ENCODE peak calls at places on chromosomes 5 and 9, in four cellular contexts. X is lower leg skin, K is esophagus squamous epithelium, W is A549. Z is an unnamed sample.

GRCh38 chr9:32395483-32396216 is 11.2 kb downstream of the ACO1 start:
- DNase-seq in X (peak; percentile 33), K (no peak), W (peak; percentile 26), Z (peak; percentile 51)

GRCh38 chr5:127987354-127988148 is 96.0 kb upstream of the SLC12A2 start:
- DNase-seq in X (no peak), K (no peak), W (no peak), Z (no peak)

GRCh38 chr5:162227075-162227474 is 159.5 kb downstream of the GABRG2 start:
- DNase-seq in X (no peak), K (no peak), W (no peak), Z (no peak)

GRCh38 chr5:108345541-108346171 is 36.2 kb downstream of the FBXL17 start:
- DNase-seq in X (no peak), K (no peak), W (peak; percentile 2), Z (no peak)

GRCh38 chr5:9468070-9468388 is 77.8 kb downstream of the SEMA5A start:
- DNase-seq in X (peak; percentile 54), K (no peak), W (no peak), Z (no peak)

GRCh38 chr5:55917402-55918096 is 66.4 kb downstream of the IL31RA start:
- DNase-seq in X (no peak), K (no peak), W (no peak), Z (no peak)

GRCh38 chr5:1673042-1673674 is 126.5 kb downstream of the MRPL36 start:
- DNase-seq in X (peak; percentile 9), K (no peak), W (no peak), Z (no peak)

GRCh38 chr9:117494401-117495130 is 79.7 kb upstream of the ASTN2 start:
- DNase-seq in X (no peak), K (no peak), W (no peak), Z (no peak)

GRCh38 chr5:33756481-33756880 is 135.3 kb downstream of the ADAMTS12 start:
- DNase-seq in X (no peak), K (no peak), W (no peak), Z (no peak)

GRCh38 chr9:129558551-129559505 is 62.1 kb downstream of the C9orf50 start:
- DNase-seq in X (no peak), K (no peak), W (peak; percentile 41), Z (no peak)

GRCh38 chr5:43286623-43287022 is 26.6 kb downstream of the HMGCS1 start:
- DNase-seq in X (no peak), K (no peak), W (no peak), Z (no peak)

GRCh38 chr5:33129309-33129708 is 311.5 kb upstream of the TARS1 start:
- DNase-seq in X (no peak), K (no peak), W (no peak), Z (no peak)

GRCh38 chr9:124381073-124381945 is 33.9 kb downstream of the PSMB7 start:
- DNase-seq in X (no peak), K (no peak), W (no peak), Z (no peak)

GRCh38 chr9:132234501-132235045 is 72.7 kb downstream of the NTNG2 start:
- DNase-seq in X (no peak), K (no peak), W (no peak), Z (no peak)

GRCh38 chr9:108924436-108924835 is 9.5 kb downstream of the ELP1 start:
- DNase-seq in X (no peak), K (no peak), W (no peak), Z (no peak)

GRCh38 chr5:108642170-108642906 is 105.4 kb upstream of the FER start:
- DNase-seq in X (peak; percentile 39), K (no peak), W (peak; percentile 76), Z (peak; percentile 24)

GRCh38 chr5:54063817-54064216 is 246.6 kb downstream of the ARL15 start:
- DNase-seq in X (no peak), K (no peak), W (no peak), Z (no peak)

GRCh38 chr5:5422819-5423515 is 490 bp downstream of the ICE1 start:
- DNase-seq in X (no peak), K (no peak), W (no peak), Z (no peak)

GRCh38 chr5:141369994-141370848 is at the start of gene PCDHGB3:
- DNase-seq in X (no peak), K (no peak), W (no peak), Z (no peak)

GRCh38 chr9:26012797-26013594 is 334.8 kb upstream of the TUSC1 start:
- DNase-seq in X (no peak), K (no peak), W (no peak), Z (no peak)

GRCh38 chr9:6931913-6932312 is 174.1 kb downstream of the KDM4C start:
- DNase-seq in X (no peak), K (no peak), W (no peak), Z (no peak)

GRCh38 chr9:136323420-136323819 is 3.9 kb upstream of the GPSM1 start:
- DNase-seq in X (no peak), K (no peak), W (no peak), Z (no peak)

GRCh38 chr9:122342323-122343050 is 28.3 kb upstream of the PTGS1 start:
- DNase-seq in X (no peak), K (no peak), W (no peak), Z (no peak)

GRCh38 chr9:70133253-70134208 is 89.9 kb downstream of the MAMDC2 start:
- DNase-seq in X (no peak), K (no peak), W (no peak), Z (no peak)

GRCh38 chr9:127555830-127556820 is 56.0 kb upstream of the STXBP1 start:
- DNase-seq in X (peak; percentile 87), K (no peak), W (peak; percentile 96), Z (no peak)

GRCh38 chr9:134546231-134546731 is 95.3 kb upstream of the COL5A1 start:
- DNase-seq in X (no peak), K (no peak), W (no peak), Z (no peak)

GRCh38 chr5:43140286-43140685 is 19.6 kb downstream of the ZNF131 start:
- DNase-seq in X (no peak), K (no peak), W (no peak), Z (no peak)

GRCh38 chr5:61332891-61333350 is 863 bp downstream of the ZSWIM6 start:
- DNase-seq in X (no peak), K (peak; percentile 18), W (peak; percentile 63), Z (no peak)

GRCh38 chr5:175609504-175609903 is 48.4 kb upstream of the HRH2 start:
- DNase-seq in X (no peak), K (no peak), W (no peak), Z (no peak)
- TF ChIP-seq POLR2A in X (no peak), K (no peak), W (no peak), Z (no peak)

DNA sequence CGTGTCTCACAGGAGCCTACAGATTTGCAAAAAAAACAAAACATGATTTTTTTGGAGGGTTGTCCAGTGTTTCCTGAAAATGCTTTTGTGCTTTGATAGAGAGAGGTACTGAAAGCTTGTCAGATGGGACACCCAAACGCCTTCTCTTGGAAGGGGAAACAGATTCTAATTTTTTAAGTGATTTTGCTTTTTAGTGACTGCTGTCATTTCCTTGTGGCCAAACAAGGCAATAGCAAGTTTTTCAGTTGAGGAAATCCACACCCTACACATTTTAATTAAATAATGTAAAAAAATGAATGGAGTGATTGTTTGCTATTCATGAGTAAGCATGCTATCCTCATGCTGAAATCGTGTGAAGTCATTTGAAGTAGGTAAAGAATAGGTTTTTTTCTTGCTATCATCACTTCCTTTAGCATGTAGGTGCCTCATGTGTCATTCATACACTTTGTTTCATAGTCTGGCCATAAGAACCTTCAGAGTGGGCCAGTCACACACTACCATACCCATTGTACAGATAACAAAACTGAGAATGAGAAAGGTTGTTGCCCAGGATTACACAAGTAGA is 682.7 kb upstream of the WWC1 start:
- DNase-seq in X (no peak), K (no peak), W (peak; percentile 3), Z (no peak)
- TF ChIP-seq CTCF in X (no peak), K (no peak), W (no peak), Z (no peak)

GRCh38 chr9:115615821-115616665 is 498.1 kb upstream of the TNC start:
- DNase-seq in X (no peak), K (no peak), W (peak; percentile 79), Z (no peak)
- H3K4me3 ChIP-seq in X (no peak overlapping the region), K (no peak overlapping the region), W (no peak overlapping the region), Z (no peak overlapping the region)

GRCh38 chr5:126594676-126595485 is at the start of gene ALDH7A1:
- DNase-seq in X (peak; percentile 86), K (peak; percentile 23), W (peak; percentile 97), Z (peak; percentile 82)
- TF ChIP-seq POLR2A in X (no peak), K (no peak), W (peak; percentile 99), Z (peak; percentile 51)

GRCh38 chr9:34701023-34701768 is 8.7 kb downstream of the CCL21 start:
- DNase-seq in X (peak; percentile 49), K (no peak), W (peak; percentile 83), Z (peak; percentile 58)

GRCh38 chr9:34707130-34707529 is 2.8 kb downstream of the CCL21 start:
- DNase-seq in X (no peak), K (no peak), W (no peak), Z (no peak)

GRCh38 chr9:34701769-34702736 is 7.9 kb downstream of the CCL21 start:
- DNase-seq in X (peak; percentile 86), K (peak; percentile 13), W (peak; percentile 90), Z (peak; percentile 90)
- TF ChIP-seq CTCF in X (peak; percentile 78), K (peak; percentile 96), W (peak; percentile 96), Z (peak; percentile 94)

GRCh38 chr5:179345179-179345428 is 157 bp downstream of the ADAMTS2 start:
- DNase-seq in X (no peak), K (no peak), W (no peak), Z (no peak)
- H3K4me3 ChIP-seq in X (peak overlapping the region; percentile 49), K (peak overlapping the region; percentile 64), W (peak overlapping the region; percentile 46), Z (no peak overlapping the region)

GRCh38 chr5:132260714-132261615 is 3.5 kb downstream of the PDLIM4 start:
- DNase-seq in X (no peak), K (no peak), W (no peak), Z (peak; percentile 69)

GRCh38 chr5:132257131-132258101 is at the start of gene PDLIM4:
- DNase-seq in X (no peak), K (no peak), W (no peak), Z (no peak)

GRCh38 chr5:132258102-132259060 is 885 bp downstream of the PDLIM4 start:
- DNase-seq in X (no peak), K (no peak), W (no peak), Z (peak; percentile 48)

GRCh38 chr5:132260051-132260450 is 2.6 kb downstream of the PDLIM4 start:
- DNase-seq in X (no peak), K (no peak), W (no peak), Z (no peak)

GRCh38 chr5:132259061-132259851 is 1.8 kb downstream of the PDLIM4 start:
- DNase-seq in X (no peak), K (no peak), W (no peak), Z (peak; percentile 69)
- TF ChIP-seq POLR2A in X (no peak), K (no peak), W (no peak), Z (peak; percentile 23)

GRCh38 chr5:10779592-10779991 is 18.6 kb upstream of the DAP start:
- DNase-seq in X (no peak), K (no peak), W (no peak), Z (no peak)

GRCh38 chr5:10775646-10776045 is 14.6 kb upstream of the DAP start:
- DNase-seq in X (no peak), K (no peak), W (no peak), Z (no peak)
- TF ChIP-seq CTCF in X (no peak), K (no peak), W (no peak), Z (no peak)

DNA sequence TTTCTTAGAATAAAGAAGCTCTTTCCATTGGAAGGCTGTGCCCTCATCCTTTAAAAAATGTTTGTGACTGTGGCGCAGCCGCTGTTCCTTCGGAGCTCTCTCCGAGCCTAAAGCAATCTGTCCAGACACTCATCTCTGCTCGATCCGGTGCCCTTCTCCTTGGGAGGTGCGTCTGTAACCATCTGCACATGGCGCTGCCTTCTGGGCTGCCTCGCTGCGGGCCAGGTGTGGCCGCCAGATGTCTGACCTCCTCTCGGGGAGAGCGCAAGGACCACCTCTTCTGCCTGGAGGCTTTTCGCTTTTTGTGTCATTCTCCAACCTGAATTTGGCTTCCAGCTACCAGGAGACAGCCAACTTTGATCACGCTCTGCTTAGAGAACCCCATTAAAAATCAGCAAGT is 153.4 kb upstream of the PTCH1 start:
- DNase-seq in X (no peak), K (no peak), W (no peak), Z (peak; percentile 6)
- H3K4me3 ChIP-seq in X (no peak overlapping the region), K (no peak overlapping the region), W (no peak overlapping the region), Z (no peak overlapping the region)

Z was measured in tibial nerve.